ENCODE peak calls at places on chromosome 17, in ten cellular contexts. One of them, this sample, is unnamed.

GRCh38 chr17:50301891-50302584 is 27.8 kb downstream of the TMEM92 start:
- DNase-seq in cardiac muscle cell: no peak
- DNase-seq in astrocyte of the spinal cord: no peak
- DNase-seq in AG04450: no peak
- DNase-seq in GM23248: no peak
- DNase-seq in fibroblast of pulmonary artery: no peak
- DNase-seq in dorsolateral prefrontal cortex: no peak
- DNase-seq in breast epithelium: no peak
- DNase-seq in neuronal stem cell: no peak
- DNase-seq in IMR-90: no peak
- DNase-seq in this sample: no peak

GRCh38 chr17:39213852-39214251 is 11.9 kb downstream of the STAC2 start:
- DNase-seq in neuronal stem cell: no peak
- DNase-seq in AG04450: no peak
- DNase-seq in dorsolateral prefrontal cortex: no peak
- DNase-seq in astrocyte of the spinal cord: no peak
- DNase-seq in fibroblast of pulmonary artery: no peak
- DNase-seq in breast epithelium: peak
- DNase-seq in cardiac muscle cell: no peak
- DNase-seq in IMR-90: peak
- DNase-seq in GM23248: peak
- DNase-seq in this sample: no peak

GRCh38 chr17:80825471-80826345 is 165.9 kb upstream of the CHMP6 start:
- DNase-seq in cardiac muscle cell: no peak
- DNase-seq in IMR-90: no peak
- DNase-seq in dorsolateral prefrontal cortex: no peak
- DNase-seq in breast epithelium: no peak
- DNase-seq in neuronal stem cell: no peak
- DNase-seq in fibroblast of pulmonary artery: no peak
- DNase-seq in astrocyte of the spinal cord: no peak
- DNase-seq in GM23248: no peak
- DNase-seq in AG04450: no peak
- DNase-seq in this sample: no peak

GRCh38 chr17:59695943-59696681 is 11.1 kb downstream of the PTRH2 start:
- DNase-seq in astrocyte of the spinal cord: no peak
- DNase-seq in cardiac muscle cell: no peak
- DNase-seq in fibroblast of pulmonary artery: peak
- DNase-seq in AG04450: no peak
- DNase-seq in neuronal stem cell: no peak
- DNase-seq in GM23248: peak
- DNase-seq in dorsolateral prefrontal cortex: no peak
- DNase-seq in breast epithelium: no peak
- DNase-seq in IMR-90: no peak
- DNase-seq in this sample: no peak

GRCh38 chr17:47852113-47852949 is 1.4 kb upstream of the SP6 start:
- DNase-seq in cardiac muscle cell: no peak
- DNase-seq in neuronal stem cell: no peak
- DNase-seq in breast epithelium: no peak
- DNase-seq in AG04450: no peak
- DNase-seq in dorsolateral prefrontal cortex: no peak
- DNase-seq in fibroblast of pulmonary artery: no peak
- DNase-seq in astrocyte of the spinal cord: no peak
- DNase-seq in GM23248: peak
- DNase-seq in IMR-90: no peak
- DNase-seq in this sample: no peak

GRCh38 chr17:79676796-79677195 is 53.9 kb upstream of the ENPP7 start:
- DNase-seq in GM23248: no peak
- DNase-seq in breast epithelium: no peak
- DNase-seq in astrocyte of the spinal cord: no peak
- DNase-seq in IMR-90: no peak
- DNase-seq in neuronal stem cell: no peak
- DNase-seq in AG04450: no peak
- DNase-seq in fibroblast of pulmonary artery: no peak
- DNase-seq in dorsolateral prefrontal cortex: no peak
- DNase-seq in cardiac muscle cell: no peak
- DNase-seq in this sample: no peak

GRCh38 chr17:57140321-57140720 is 55.3 kb downstream of the AKAP1 start:
- DNase-seq in GM23248: no peak
- DNase-seq in astrocyte of the spinal cord: no peak
- DNase-seq in neuronal stem cell: no peak
- DNase-seq in cardiac muscle cell: no peak
- DNase-seq in AG04450: no peak
- DNase-seq in breast epithelium: no peak
- DNase-seq in fibroblast of pulmonary artery: no peak
- DNase-seq in IMR-90: no peak
- DNase-seq in dorsolateral prefrontal cortex: no peak
- DNase-seq in this sample: no peak

GRCh38 chr17:3723556-3724372 is at the start of gene HASPIN:
- DNase-seq in breast epithelium: peak
- DNase-seq in neuronal stem cell: peak
- DNase-seq in cardiac muscle cell: peak
- DNase-seq in dorsolateral prefrontal cortex: peak
- DNase-seq in GM23248: peak
- DNase-seq in IMR-90: peak
- DNase-seq in AG04450: peak
- DNase-seq in astrocyte of the spinal cord: peak
- DNase-seq in fibroblast of pulmonary artery: peak
- DNase-seq in this sample: peak

GRCh38 chr17:80414803-80415625 is at the start of gene ENDOV:
- DNase-seq in astrocyte of the spinal cord: peak
- DNase-seq in GM23248: peak
- DNase-seq in AG04450: peak
- DNase-seq in IMR-90: peak
- DNase-seq in cardiac muscle cell: peak
- DNase-seq in dorsolateral prefrontal cortex: peak
- DNase-seq in neuronal stem cell: peak
- DNase-seq in breast epithelium: peak
- DNase-seq in fibroblast of pulmonary artery: peak
- DNase-seq in this sample: peak

GRCh38 chr17:51912939-51913338 is 245.6 kb downstream of the CA10 start:
- DNase-seq in astrocyte of the spinal cord: no peak
- DNase-seq in IMR-90: no peak
- DNase-seq in neuronal stem cell: no peak
- DNase-seq in GM23248: no peak
- DNase-seq in dorsolateral prefrontal cortex: no peak
- DNase-seq in breast epithelium: no peak
- DNase-seq in AG04450: no peak
- DNase-seq in fibroblast of pulmonary artery: no peak
- DNase-seq in cardiac muscle cell: no peak
- DNase-seq in this sample: no peak

GRCh38 chr17:13244511-13244910 is 226.7 kb upstream of the ELAC2 start:
- DNase-seq in dorsolateral prefrontal cortex: no peak
- DNase-seq in fibroblast of pulmonary artery: no peak
- DNase-seq in GM23248: peak
- DNase-seq in cardiac muscle cell: no peak
- DNase-seq in neuronal stem cell: no peak
- DNase-seq in IMR-90: no peak
- DNase-seq in AG04450: no peak
- DNase-seq in astrocyte of the spinal cord: no peak
- DNase-seq in breast epithelium: no peak
- DNase-seq in this sample: no peak

GRCh38 chr17:43175213-43176118 is 4.5 kb downstream of the NBR1 start:
- DNase-seq in fibroblast of pulmonary artery: peak
- DNase-seq in GM23248: peak
- DNase-seq in IMR-90: peak
- DNase-seq in astrocyte of the spinal cord: peak
- DNase-seq in dorsolateral prefrontal cortex: no peak
- DNase-seq in AG04450: peak
- DNase-seq in cardiac muscle cell: no peak
- DNase-seq in breast epithelium: no peak
- DNase-seq in neuronal stem cell: no peak
- DNase-seq in this sample: no peak
- H3K4me3 ChIP-seq in fibroblast of pulmonary artery: no peak
- H3K4me3 ChIP-seq in GM23248: peak
- H3K4me3 ChIP-seq in IMR-90: no peak
- H3K4me3 ChIP-seq in astrocyte of the spinal cord: no peak
- H3K4me3 ChIP-seq in dorsolateral prefrontal cortex: no peak
- H3K4me3 ChIP-seq in AG04450: no peak
- H3K4me3 ChIP-seq in cardiac muscle cell: no peak
- H3K4me3 ChIP-seq in breast epithelium: no peak
- H3K4me3 ChIP-seq in neuronal stem cell: no peak
- H3K4me3 ChIP-seq in this sample: no peak

GRCh38 chr17:40541873-40542561 is 23.3 kb downstream of the CCR7 start:
- DNase-seq in GM23248: peak
- DNase-seq in breast epithelium: no peak
- DNase-seq in dorsolateral prefrontal cortex: no peak
- DNase-seq in cardiac muscle cell: no peak
- DNase-seq in astrocyte of the spinal cord: no peak
- DNase-seq in neuronal stem cell: no peak
- DNase-seq in AG04450: no peak
- DNase-seq in fibroblast of pulmonary artery: no peak
- DNase-seq in IMR-90: no peak
- DNase-seq in this sample: no peak
- H3K4me3 ChIP-seq in GM23248: no peak
- H3K4me3 ChIP-seq in breast epithelium: peak
- H3K4me3 ChIP-seq in dorsolateral prefrontal cortex: no peak
- H3K4me3 ChIP-seq in cardiac muscle cell: no peak
- H3K4me3 ChIP-seq in astrocyte of the spinal cord: no peak
- H3K4me3 ChIP-seq in neuronal stem cell: no peak
- H3K4me3 ChIP-seq in AG04450: no peak
- H3K4me3 ChIP-seq in fibroblast of pulmonary artery: no peak
- H3K4me3 ChIP-seq in IMR-90: no peak
- H3K4me3 ChIP-seq in this sample: no peak

DNA sequence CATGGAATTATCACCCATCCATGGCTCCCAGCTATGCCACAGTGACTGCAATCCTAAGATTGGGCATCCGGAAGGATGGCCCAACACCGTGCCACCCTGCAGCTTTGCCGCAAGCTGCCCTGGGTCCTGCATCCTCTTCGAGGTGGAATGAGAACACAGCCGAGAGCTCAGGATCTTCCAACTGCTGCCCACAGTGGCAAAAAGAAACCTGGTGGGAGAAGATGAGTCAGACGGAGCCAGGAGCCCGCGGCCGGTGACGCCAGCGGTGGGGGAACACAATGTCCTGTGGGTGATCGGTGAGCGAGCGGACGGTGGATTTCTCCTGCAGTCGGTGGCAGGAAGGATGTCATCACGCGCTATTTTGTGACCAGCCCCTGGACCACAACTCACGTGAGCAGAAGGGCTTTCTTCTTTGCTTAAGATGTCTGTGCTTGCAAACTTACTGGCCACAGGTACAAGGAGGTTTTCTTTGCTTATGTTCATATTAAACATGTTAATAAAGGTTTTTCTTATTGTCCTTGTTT is 20.1 kb downstream of the CD7 start:
- DNase-seq in astrocyte of the spinal cord: peak
- DNase-seq in cardiac muscle cell: no peak
- DNase-seq in GM23248: peak
- DNase-seq in AG04450: no peak
- DNase-seq in IMR-90: no peak
- DNase-seq in neuronal stem cell: no peak
- DNase-seq in breast epithelium: peak
- DNase-seq in fibroblast of pulmonary artery: peak
- DNase-seq in dorsolateral prefrontal cortex: peak
- DNase-seq in this sample: peak
- H3K4me3 ChIP-seq in astrocyte of the spinal cord: peak
- H3K4me3 ChIP-seq in cardiac muscle cell: no peak
- H3K4me3 ChIP-seq in GM23248: peak
- H3K4me3 ChIP-seq in AG04450: peak
- H3K4me3 ChIP-seq in IMR-90: peak
- H3K4me3 ChIP-seq in neuronal stem cell: no peak
- H3K4me3 ChIP-seq in breast epithelium: peak
- H3K4me3 ChIP-seq in fibroblast of pulmonary artery: peak
- H3K4me3 ChIP-seq in dorsolateral prefrontal cortex: peak
- H3K4me3 ChIP-seq in this sample: peak

DNA sequence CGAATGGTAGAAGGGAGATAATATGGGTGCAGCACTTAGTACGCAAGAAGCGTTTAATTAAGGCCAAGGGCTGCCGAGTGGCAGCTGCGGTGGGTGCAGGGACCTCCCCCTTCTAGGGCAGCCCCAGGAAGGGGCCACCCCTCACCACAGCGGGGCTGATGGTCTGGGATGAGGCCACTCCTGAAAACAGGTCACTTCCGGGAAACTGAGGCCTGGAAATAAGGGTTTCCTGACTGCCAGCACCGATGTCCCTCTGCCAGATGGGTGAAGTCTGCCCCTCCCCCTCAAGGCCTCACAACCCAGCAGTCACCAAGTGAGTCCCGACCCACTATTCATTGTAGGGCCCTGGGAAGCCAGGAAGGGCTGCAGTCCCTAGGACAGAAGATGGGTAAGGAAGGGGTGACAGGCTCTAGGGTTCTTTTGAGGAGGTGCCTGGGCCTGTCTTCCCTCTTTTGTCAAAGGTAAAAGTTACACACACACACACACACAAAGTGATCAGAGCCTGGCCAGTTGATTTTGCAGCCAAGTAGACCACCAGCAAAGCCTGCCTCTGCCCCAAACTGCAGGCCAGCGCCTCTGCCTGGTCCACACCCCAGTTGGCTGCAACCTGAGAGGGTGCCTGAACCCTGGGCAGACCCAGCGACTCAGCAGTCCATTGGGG is 12.5 kb downstream of the SREBF1 start:
- DNase-seq in cardiac muscle cell: no peak
- DNase-seq in GM23248: no peak
- DNase-seq in breast epithelium: no peak
- DNase-seq in fibroblast of pulmonary artery: no peak
- DNase-seq in IMR-90: no peak
- DNase-seq in dorsolateral prefrontal cortex: no peak
- DNase-seq in neuronal stem cell: no peak
- DNase-seq in AG04450: no peak
- DNase-seq in astrocyte of the spinal cord: no peak
- DNase-seq in this sample: no peak
- H3K4me3 ChIP-seq in cardiac muscle cell: peak
- H3K4me3 ChIP-seq in GM23248: peak
- H3K4me3 ChIP-seq in breast epithelium: peak
- H3K4me3 ChIP-seq in fibroblast of pulmonary artery: peak
- H3K4me3 ChIP-seq in IMR-90: no peak
- H3K4me3 ChIP-seq in dorsolateral prefrontal cortex: peak
- H3K4me3 ChIP-seq in neuronal stem cell: peak
- H3K4me3 ChIP-seq in AG04450: peak
- H3K4me3 ChIP-seq in astrocyte of the spinal cord: peak
- H3K4me3 ChIP-seq in this sample: peak

GRCh38 chr17:78356163-78356713 is 3.6 kb downstream of the SOCS3 start:
- DNase-seq in dorsolateral prefrontal cortex: peak
- DNase-seq in IMR-90: peak
- DNase-seq in AG04450: peak
- DNase-seq in cardiac muscle cell: peak
- DNase-seq in astrocyte of the spinal cord: peak
- DNase-seq in GM23248: peak
- DNase-seq in fibroblast of pulmonary artery: peak
- DNase-seq in neuronal stem cell: no peak
- DNase-seq in breast epithelium: no peak
- DNase-seq in this sample: no peak
- H3K4me3 ChIP-seq in dorsolateral prefrontal cortex: peak
- H3K4me3 ChIP-seq in IMR-90: peak
- H3K4me3 ChIP-seq in AG04450: peak
- H3K4me3 ChIP-seq in cardiac muscle cell: no peak
- H3K4me3 ChIP-seq in astrocyte of the spinal cord: peak
- H3K4me3 ChIP-seq in GM23248: no peak
- H3K4me3 ChIP-seq in fibroblast of pulmonary artery: peak
- H3K4me3 ChIP-seq in neuronal stem cell: peak
- H3K4me3 ChIP-seq in breast epithelium: peak
- H3K4me3 ChIP-seq in this sample: no peak

This sample was measured in pancreas.